ENCODE peak calls at places on chromosomes 11 and 22, in five cellular contexts. One of them, this sample, is unnamed.

GRCh38 chr22:42829311-42829710 is 27.8 kb downstream of the ARFGAP3 start:
- DNase-seq in cardiac muscle cell: no peak
- DNase-seq in body of pancreas: no peak
- DNase-seq in fibroblast of lung: no peak
- DNase-seq in CD4-positive, alpha-beta memory T cell: no peak
- DNase-seq in this sample: no peak

GRCh38 chr11:45896392-45897068 is 10.5 kb downstream of the FREY1 start:
- DNase-seq in cardiac muscle cell: no peak
- DNase-seq in body of pancreas: peak; percentile 57
- DNase-seq in fibroblast of lung: no peak
- DNase-seq in CD4-positive, alpha-beta memory T cell: no peak
- DNase-seq in this sample: no peak

GRCh38 chr22:49535527-49536125 is 292.0 kb downstream of the BRD1 start:
- DNase-seq in cardiac muscle cell: no peak
- DNase-seq in body of pancreas: no peak
- DNase-seq in fibroblast of lung: no peak
- DNase-seq in CD4-positive, alpha-beta memory T cell: no peak
- DNase-seq in this sample: no peak

GRCh38 chr11:48170176-48170839 is 46.3 kb upstream of the OR4B1 start:
- DNase-seq in cardiac muscle cell: peak; percentile 32
- DNase-seq in body of pancreas: no peak
- DNase-seq in fibroblast of lung: peak; percentile 47
- DNase-seq in CD4-positive, alpha-beta memory T cell: no peak
- DNase-seq in this sample: no peak

GRCh38 chr22:20222764-20223420 is 45.2 kb downstream of the RTN4R start:
- DNase-seq in cardiac muscle cell: no peak
- DNase-seq in body of pancreas: no peak
- DNase-seq in fibroblast of lung: no peak
- DNase-seq in CD4-positive, alpha-beta memory T cell: no peak
- DNase-seq in this sample: no peak

GRCh38 chr22:44116755-44117684 is 63.7 kb upstream of the PARVG start:
- DNase-seq in cardiac muscle cell: no peak
- DNase-seq in body of pancreas: no peak
- DNase-seq in fibroblast of lung: no peak
- DNase-seq in CD4-positive, alpha-beta memory T cell: no peak
- DNase-seq in this sample: no peak

GRCh38 chr22:28947125-28947524 is 63.8 kb downstream of the ZNRF3 start:
- DNase-seq in cardiac muscle cell: no peak
- DNase-seq in body of pancreas: no peak
- DNase-seq in fibroblast of lung: no peak
- DNase-seq in CD4-positive, alpha-beta memory T cell: no peak
- DNase-seq in this sample: no peak

GRCh38 chr11:105719073-105719846 is 109.4 kb downstream of the GRIA4 start:
- DNase-seq in cardiac muscle cell: peak; percentile 1
- DNase-seq in body of pancreas: no peak
- DNase-seq in fibroblast of lung: peak; percentile 88
- DNase-seq in CD4-positive, alpha-beta memory T cell: no peak
- DNase-seq in this sample: no peak

GRCh38 chr22:17777005-17777716 is 2.9 kb upstream of the BID start:
- DNase-seq in cardiac muscle cell: no peak
- DNase-seq in body of pancreas: no peak
- DNase-seq in fibroblast of lung: no peak
- DNase-seq in CD4-positive, alpha-beta memory T cell: peak; percentile 71
- DNase-seq in this sample: peak; percentile 55

GRCh38 chr22:29308148-29308790 is 1.8 kb downstream of the GAS2L1 start:
- DNase-seq in cardiac muscle cell: no peak
- DNase-seq in body of pancreas: no peak
- DNase-seq in fibroblast of lung: no peak
- DNase-seq in CD4-positive, alpha-beta memory T cell: no peak
- DNase-seq in this sample: no peak

GRCh38 chr22:25827415-25827814 is 85.4 kb downstream of the MYO18B start:
- DNase-seq in cardiac muscle cell: no peak
- DNase-seq in body of pancreas: no peak
- DNase-seq in fibroblast of lung: no peak
- DNase-seq in CD4-positive, alpha-beta memory T cell: no peak
- DNase-seq in this sample: no peak

GRCh38 chr11:103013426-103013825 is 57.9 kb upstream of the MMP13 start:
- DNase-seq in cardiac muscle cell: no peak
- DNase-seq in body of pancreas: no peak
- DNase-seq in fibroblast of lung: no peak
- DNase-seq in CD4-positive, alpha-beta memory T cell: no peak
- DNase-seq in this sample: no peak

GRCh38 chr22:37079668-37080171 is 28.2 kb downstream of the KCTD17 start:
- DNase-seq in cardiac muscle cell: peak; percentile 61
- DNase-seq in body of pancreas: no peak
- DNase-seq in fibroblast of lung: peak; percentile 62
- DNase-seq in CD4-positive, alpha-beta memory T cell: peak; percentile 94
- DNase-seq in this sample: peak; percentile 79

GRCh38 chr11:46248270-46249102 is 29.0 kb upstream of the CREB3L1 start:
- DNase-seq in cardiac muscle cell: peak; percentile 93
- DNase-seq in body of pancreas: no peak
- DNase-seq in fibroblast of lung: peak; percentile 98
- DNase-seq in CD4-positive, alpha-beta memory T cell: no peak
- DNase-seq in this sample: no peak

GRCh38 chr22:42868751-42869251 is 11.7 kb upstream of the ARFGAP3 start:
- DNase-seq in cardiac muscle cell: peak; percentile 28
- DNase-seq in body of pancreas: peak; percentile 93
- DNase-seq in fibroblast of lung: peak; percentile 75
- DNase-seq in CD4-positive, alpha-beta memory T cell: no peak
- DNase-seq in this sample: no peak

GRCh38 chr22:22752556-22753477 is 108.4 kb downstream of the GGTLC2 start:
- DNase-seq in cardiac muscle cell: peak; percentile 88
- DNase-seq in body of pancreas: peak; percentile 15
- DNase-seq in fibroblast of lung: no peak
- DNase-seq in CD4-positive, alpha-beta memory T cell: peak; percentile 55
- DNase-seq in this sample: no peak

GRCh38 chr11:80727315-80727714 is 1286.5 kb upstream of the TENM4 start:
- DNase-seq in cardiac muscle cell: peak; percentile 41
- DNase-seq in body of pancreas: no peak
- DNase-seq in fibroblast of lung: peak; percentile 1
- DNase-seq in CD4-positive, alpha-beta memory T cell: no peak
- DNase-seq in this sample: no peak

GRCh38 chr11:72789493-72790131 is 4.2 kb downstream of the STARD10 start:
- DNase-seq in cardiac muscle cell: peak; percentile 61
- DNase-seq in body of pancreas: no peak
- DNase-seq in fibroblast of lung: peak; percentile 72
- DNase-seq in CD4-positive, alpha-beta memory T cell: no peak
- DNase-seq in this sample: no peak

GRCh38 chr11:114326776-114327175 is 30.6 kb downstream of the NNMT start:
- DNase-seq in cardiac muscle cell: no peak
- DNase-seq in body of pancreas: no peak
- DNase-seq in fibroblast of lung: no peak
- DNase-seq in CD4-positive, alpha-beta memory T cell: no peak
- DNase-seq in this sample: no peak

GRCh38 chr11:68030318-68031135 is at the start of gene NDUFS8:
- DNase-seq in cardiac muscle cell: peak; percentile 99
- DNase-seq in body of pancreas: peak; percentile 96
- DNase-seq in fibroblast of lung: peak; percentile 98
- DNase-seq in CD4-positive, alpha-beta memory T cell: peak; percentile 96
- DNase-seq in this sample: peak; percentile 93

GRCh38 chr11:12430912-12431311 is 53.5 kb downstream of the PARVA start:
- DNase-seq in cardiac muscle cell: peak; percentile 95
- DNase-seq in body of pancreas: peak; percentile 80
- DNase-seq in fibroblast of lung: peak; percentile 89
- DNase-seq in CD4-positive, alpha-beta memory T cell: no peak
- DNase-seq in this sample: no peak

DNA sequence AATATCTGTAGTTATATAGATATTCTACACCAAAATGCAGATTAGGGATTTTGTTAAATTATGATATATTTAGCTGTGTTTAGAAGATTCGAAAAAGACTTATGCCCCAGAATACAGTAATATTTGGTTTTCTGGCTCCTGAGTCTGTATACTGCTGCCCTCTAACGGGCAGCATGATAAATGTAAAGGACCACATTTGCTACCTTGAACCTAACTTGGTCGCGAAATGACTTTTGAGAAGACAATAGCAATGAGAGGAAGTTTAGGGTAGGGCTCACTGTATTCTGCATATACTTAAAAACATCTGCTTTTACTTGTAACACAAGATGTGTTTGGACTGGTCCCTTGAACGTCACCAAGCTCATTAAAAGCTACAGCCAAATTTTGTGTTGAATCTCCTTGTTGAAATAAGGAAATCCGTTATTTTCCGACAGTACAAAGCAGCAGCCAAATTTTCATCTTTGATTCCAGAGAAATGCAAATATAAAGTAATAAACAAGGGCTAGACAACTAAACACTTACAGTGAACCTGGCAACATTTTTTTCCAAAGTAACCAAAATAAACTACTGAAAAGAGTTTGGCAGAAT is 309.1 kb downstream of the SWAP70 start:
- DNase-seq in cardiac muscle cell: peak; percentile 78
- DNase-seq in body of pancreas: peak; percentile 46
- DNase-seq in fibroblast of lung: peak; percentile 39
- DNase-seq in CD4-positive, alpha-beta memory T cell: peak; percentile 32
- DNase-seq in this sample: no peak
- H3K27me3 ChIP-seq in cardiac muscle cell: no peaks in the 10 kb centered on the region
- H3K27me3 ChIP-seq in body of pancreas: no peaks in the 10 kb centered on the region
- H3K27me3 ChIP-seq in fibroblast of lung: no peaks in the 10 kb centered on the region
- H3K27me3 ChIP-seq in CD4-positive, alpha-beta memory T cell: no peaks in the 10 kb centered on the region
- H3K27me3 ChIP-seq in this sample: no peaks in the 10 kb centered on the region

DNA sequence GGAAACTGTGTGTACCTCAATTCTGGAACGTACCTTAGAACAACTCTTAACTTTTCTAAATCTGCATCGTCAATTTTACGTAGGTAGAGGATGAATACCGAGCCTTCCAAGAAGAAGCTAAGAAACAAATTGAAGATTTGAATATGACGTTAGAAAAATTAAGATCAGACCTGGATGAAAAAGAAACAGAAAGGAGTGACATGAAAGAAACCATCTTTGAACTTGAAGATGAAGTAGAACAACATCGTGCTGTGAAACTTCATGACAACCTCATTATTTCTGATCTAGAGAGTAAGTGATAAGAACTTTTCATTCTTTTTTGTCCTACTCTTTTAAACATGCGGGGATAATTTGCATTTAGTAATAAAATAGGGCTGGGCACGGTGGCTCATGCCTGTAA is 53.5 kb downstream of the SPECC1L start:
- DNase-seq in cardiac muscle cell: no peak
- DNase-seq in body of pancreas: no peak
- DNase-seq in fibroblast of lung: no peak
- DNase-seq in CD4-positive, alpha-beta memory T cell: no peak
- DNase-seq in this sample: no peak
- H3K27ac ChIP-seq in cardiac muscle cell: no peak overlapping the region
- H3K27ac ChIP-seq in body of pancreas: no peak overlapping the region
- H3K27ac ChIP-seq in fibroblast of lung: no peak overlapping the region
- H3K27ac ChIP-seq in CD4-positive, alpha-beta memory T cell: no peak overlapping the region
- H3K27ac ChIP-seq in this sample: no peak overlapping the region

GRCh38 chr11:62546244-62546936 is at the start of gene AHNAK:
- DNase-seq in cardiac muscle cell: peak; percentile 73
- DNase-seq in body of pancreas: peak; percentile 80
- DNase-seq in fibroblast of lung: peak; percentile 70
- DNase-seq in CD4-positive, alpha-beta memory T cell: peak; percentile 76
- DNase-seq in this sample: peak; percentile 60
- H3K27me3 ChIP-seq in cardiac muscle cell: peaks cover 14% of the 10 kb centered on the region
- H3K27me3 ChIP-seq in body of pancreas: no peaks in the 10 kb centered on the region
- H3K27me3 ChIP-seq in fibroblast of lung: no peaks in the 10 kb centered on the region
- H3K27me3 ChIP-seq in CD4-positive, alpha-beta memory T cell: no peaks in the 10 kb centered on the region
- H3K27me3 ChIP-seq in this sample: no peaks in the 10 kb centered on the region

DNA sequence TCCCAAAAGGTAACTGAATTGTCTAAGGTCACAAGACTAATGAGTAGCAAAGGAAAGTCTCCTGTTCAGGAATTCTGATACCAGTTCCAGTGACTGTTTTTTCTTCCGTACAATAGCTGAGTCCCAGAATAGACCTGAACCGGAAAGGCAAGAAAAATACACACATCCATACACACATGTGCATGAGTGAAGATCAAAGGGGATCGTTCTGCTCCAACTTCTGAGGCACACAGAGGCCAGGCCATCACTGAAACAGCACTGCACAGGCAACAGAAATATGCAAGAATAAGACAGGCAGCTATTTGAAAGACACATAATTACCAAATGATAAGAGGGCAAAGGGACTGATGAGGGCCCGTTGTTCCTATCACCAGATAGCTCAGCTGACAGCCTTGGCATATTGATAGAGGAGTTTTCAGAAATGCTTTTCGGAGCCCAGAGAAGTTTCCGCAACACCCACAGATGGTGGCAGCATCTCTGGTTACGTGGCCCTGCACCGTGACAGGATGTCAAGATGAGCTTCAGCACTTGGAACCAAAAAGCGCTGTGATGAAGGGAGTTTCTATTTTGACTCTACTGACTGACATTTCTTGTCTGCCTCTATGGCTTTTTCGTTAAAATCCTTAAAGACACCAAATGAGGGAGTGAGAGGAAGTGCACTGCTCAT is 280.6 kb downstream of the LARGE1 start:
- DNase-seq in cardiac muscle cell: no peak
- DNase-seq in body of pancreas: no peak
- DNase-seq in fibroblast of lung: no peak
- DNase-seq in CD4-positive, alpha-beta memory T cell: no peak
- DNase-seq in this sample: no peak
- H3K27ac ChIP-seq in cardiac muscle cell: peak overlapping the region; percentile 2
- H3K27ac ChIP-seq in body of pancreas: no peak overlapping the region
- H3K27ac ChIP-seq in fibroblast of lung: no peak overlapping the region
- H3K27ac ChIP-seq in CD4-positive, alpha-beta memory T cell: no peak overlapping the region
- H3K27ac ChIP-seq in this sample: no peak overlapping the region

GRCh38 chr22:45503071-45503815 is 560 bp downstream of the FBLN1 start:
- DNase-seq in cardiac muscle cell: no peak
- DNase-seq in body of pancreas: no peak
- DNase-seq in fibroblast of lung: no peak
- DNase-seq in CD4-positive, alpha-beta memory T cell: no peak
- DNase-seq in this sample: no peak
- H3K27me3 ChIP-seq in cardiac muscle cell: no peaks in the 10 kb centered on the region
- H3K27me3 ChIP-seq in body of pancreas: no peaks in the 10 kb centered on the region
- H3K27me3 ChIP-seq in fibroblast of lung: no peaks in the 10 kb centered on the region
- H3K27me3 ChIP-seq in CD4-positive, alpha-beta memory T cell: peaks cover 5% of the 10 kb centered on the region
- H3K27me3 ChIP-seq in this sample: peaks cover 11% of the 10 kb centered on the region

DNA sequence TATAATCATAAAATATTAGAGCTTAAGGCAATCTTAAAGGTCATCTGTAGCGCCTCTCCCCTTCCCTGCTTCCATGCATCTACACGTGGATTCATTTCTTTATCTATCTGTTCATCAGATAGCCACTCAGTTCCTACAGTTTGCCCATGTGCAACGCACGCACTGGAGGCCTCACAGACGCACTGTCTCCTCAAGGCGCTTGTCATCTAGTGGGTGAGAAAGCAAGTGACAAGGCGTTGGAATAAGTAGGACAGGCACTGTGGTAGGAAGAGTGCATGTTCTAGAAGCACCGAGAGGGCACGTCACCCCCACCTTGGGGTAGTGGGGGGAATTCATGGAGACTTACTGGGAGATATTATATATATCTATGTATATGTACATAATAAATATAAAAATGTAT is 20.8 kb upstream of the JAM3 start:
- DNase-seq in cardiac muscle cell: no peak
- DNase-seq in body of pancreas: no peak
- DNase-seq in fibroblast of lung: no peak
- DNase-seq in CD4-positive, alpha-beta memory T cell: no peak
- DNase-seq in this sample: no peak
- H3K27ac ChIP-seq in cardiac muscle cell: no peak overlapping the region
- H3K27ac ChIP-seq in body of pancreas: no peak overlapping the region
- H3K27ac ChIP-seq in fibroblast of lung: no peak overlapping the region
- H3K27ac ChIP-seq in CD4-positive, alpha-beta memory T cell: no peak overlapping the region
- H3K27ac ChIP-seq in this sample: no peak overlapping the region

This sample was measured in effector memory CD4-positive, alpha-beta T cell.